ENCODE peak calls at places on chromosome 4, in seven cellular contexts. One of them, this sample, is unnamed.

GRCh38 chr4:111991797-111992196 is 153.5 kb upstream of the FAM241A start:
- DNase-seq in Caki2: no peak
- DNase-seq in AML-193: no peak
- DNase-seq in stimulated activated CD4-positive, alpha-beta T cell treated with anti-CD3 and anti-CD28 coated beads, Interleukin-4, amount 100 ng/mL, for 4 hours: no peak
- DNase-seq in Caco-2: no peak
- DNase-seq in foreskin fibroblast: peak; percentile 82
- DNase-seq in frontal cortex: no peak
- DNase-seq in this sample: no peak

GRCh38 chr4:52984469-52984868 is 122.4 kb downstream of the RASL11B start:
- DNase-seq in Caki2: peak; percentile 30
- DNase-seq in AML-193: no peak
- DNase-seq in stimulated activated CD4-positive, alpha-beta T cell treated with anti-CD3 and anti-CD28 coated beads, Interleukin-4, amount 100 ng/mL, for 4 hours: no peak
- DNase-seq in Caco-2: no peak
- DNase-seq in foreskin fibroblast: peak; percentile 31
- DNase-seq in frontal cortex: no peak
- DNase-seq in this sample: no peak

GRCh38 chr4:181957088-181957487 is 286.1 kb upstream of the TENM3 start:
- DNase-seq in Caki2: peak; percentile 83
- DNase-seq in AML-193: no peak
- DNase-seq in stimulated activated CD4-positive, alpha-beta T cell treated with anti-CD3 and anti-CD28 coated beads, Interleukin-4, amount 100 ng/mL, for 4 hours: no peak
- DNase-seq in Caco-2: no peak
- DNase-seq in foreskin fibroblast: peak; percentile 88
- DNase-seq in frontal cortex: no peak
- DNase-seq in this sample: no peak

GRCh38 chr4:153318696-153319320 is 25.7 kb upstream of the MND1 start:
- DNase-seq in Caki2: peak; percentile 35
- DNase-seq in AML-193: peak; percentile 52
- DNase-seq in stimulated activated CD4-positive, alpha-beta T cell treated with anti-CD3 and anti-CD28 coated beads, Interleukin-4, amount 100 ng/mL, for 4 hours: no peak
- DNase-seq in Caco-2: peak; percentile 56
- DNase-seq in foreskin fibroblast: peak; percentile 16
- DNase-seq in frontal cortex: peak; percentile 22
- DNase-seq in this sample: peak; percentile 46

GRCh38 chr4:46844325-46844917 is 64.6 kb downstream of the COX7B2 start:
- DNase-seq in Caki2: peak; percentile 12
- DNase-seq in AML-193: peak; percentile 69
- DNase-seq in stimulated activated CD4-positive, alpha-beta T cell treated with anti-CD3 and anti-CD28 coated beads, Interleukin-4, amount 100 ng/mL, for 4 hours: peak; percentile 17
- DNase-seq in Caco-2: peak; percentile 76
- DNase-seq in foreskin fibroblast: peak; percentile 3
- DNase-seq in frontal cortex: peak; percentile 8
- DNase-seq in this sample: peak; percentile 15

GRCh38 chr4:56049428-56050212 is 100.9 kb downstream of the CEP135 start:
- DNase-seq in Caki2: peak; percentile 17
- DNase-seq in AML-193: no peak
- DNase-seq in stimulated activated CD4-positive, alpha-beta T cell treated with anti-CD3 and anti-CD28 coated beads, Interleukin-4, amount 100 ng/mL, for 4 hours: peak; percentile 2
- DNase-seq in Caco-2: peak; percentile 52
- DNase-seq in foreskin fibroblast: no peak
- DNase-seq in frontal cortex: peak; percentile 14
- DNase-seq in this sample: no peak

GRCh38 chr4:149914101-149914500 is 98.5 kb upstream of the IQCM start:
- DNase-seq in Caki2: no peak
- DNase-seq in AML-193: no peak
- DNase-seq in stimulated activated CD4-positive, alpha-beta T cell treated with anti-CD3 and anti-CD28 coated beads, Interleukin-4, amount 100 ng/mL, for 4 hours: no peak
- DNase-seq in Caco-2: no peak
- DNase-seq in foreskin fibroblast: no peak
- DNase-seq in frontal cortex: no peak
- DNase-seq in this sample: no peak

GRCh38 chr4:147984065-147984777 is 252.3 kb downstream of the ARHGAP10 start:
- DNase-seq in Caki2: peak; percentile 12
- DNase-seq in AML-193: peak; percentile 11
- DNase-seq in stimulated activated CD4-positive, alpha-beta T cell treated with anti-CD3 and anti-CD28 coated beads, Interleukin-4, amount 100 ng/mL, for 4 hours: no peak
- DNase-seq in Caco-2: peak; percentile 33
- DNase-seq in foreskin fibroblast: peak; percentile 14
- DNase-seq in frontal cortex: peak; percentile 43
- DNase-seq in this sample: peak; percentile 50

GRCh38 chr4:166527500-166527899 is 654.5 kb downstream of the TLL1 start:
- DNase-seq in Caki2: no peak
- DNase-seq in AML-193: no peak
- DNase-seq in stimulated activated CD4-positive, alpha-beta T cell treated with anti-CD3 and anti-CD28 coated beads, Interleukin-4, amount 100 ng/mL, for 4 hours: no peak
- DNase-seq in Caco-2: no peak
- DNase-seq in foreskin fibroblast: peak; percentile 45
- DNase-seq in frontal cortex: no peak
- DNase-seq in this sample: no peak

GRCh38 chr4:147793973-147794690 is 62.2 kb downstream of the ARHGAP10 start:
- DNase-seq in Caki2: no peak
- DNase-seq in AML-193: no peak
- DNase-seq in stimulated activated CD4-positive, alpha-beta T cell treated with anti-CD3 and anti-CD28 coated beads, Interleukin-4, amount 100 ng/mL, for 4 hours: no peak
- DNase-seq in Caco-2: no peak
- DNase-seq in foreskin fibroblast: no peak
- DNase-seq in frontal cortex: no peak
- DNase-seq in this sample: no peak

GRCh38 chr4:20422398-20422797 is 170.7 kb downstream of the SLIT2 start:
- DNase-seq in Caki2: peak; percentile 42
- DNase-seq in AML-193: peak; percentile 12
- DNase-seq in stimulated activated CD4-positive, alpha-beta T cell treated with anti-CD3 and anti-CD28 coated beads, Interleukin-4, amount 100 ng/mL, for 4 hours: peak; percentile 1
- DNase-seq in Caco-2: peak; percentile 69
- DNase-seq in foreskin fibroblast: no peak
- DNase-seq in frontal cortex: no peak
- DNase-seq in this sample: peak; percentile 28

GRCh38 chr4:174789666-174790065 is 39.4 kb downstream of the GLRA3 start:
- DNase-seq in Caki2: no peak
- DNase-seq in AML-193: no peak
- DNase-seq in stimulated activated CD4-positive, alpha-beta T cell treated with anti-CD3 and anti-CD28 coated beads, Interleukin-4, amount 100 ng/mL, for 4 hours: no peak
- DNase-seq in Caco-2: no peak
- DNase-seq in foreskin fibroblast: no peak
- DNase-seq in frontal cortex: no peak
- DNase-seq in this sample: no peak

This sample was measured in HuH-7.